ENCODE peak calls at places on chromosome 2, in ten cellular contexts. E, Z, C, M, R, O, J, Q, V and F are unnamed samples.

GRCh38 chr2:18339326-18339725 is 221.1 kb downstream of the RDH14 start:
- DNase-seq in E (no peak), Z (peak; percentile 86), C (no peak), M (no peak), R (no peak), O (no peak), J (no peak), Q (no peak), V (no peak), F (no peak)

GRCh38 chr2:218313356-218313755 is 21.1 kb upstream of the TMBIM1 start:
- DNase-seq in E (no peak), Z (no peak), C (no peak), M (no peak), R (no peak), O (no peak), J (no peak), Q (no peak), V (no peak), F (no peak)

GRCh38 chr2:3268705-3269029 is 109.0 kb downstream of the EIPR1 start:
- DNase-seq in E (no peak), Z (no peak), C (no peak), M (no peak), R (no peak), O (no peak), J (no peak), Q (no peak), V (no peak), F (no peak)

GRCh38 chr2:45943231-45944044 is 292.0 kb downstream of the PRKCE start:
- DNase-seq in E (no peak), Z (no peak), C (no peak), M (no peak), R (no peak), O (no peak), J (no peak), Q (no peak), V (no peak), F (peak; percentile 33)

GRCh38 chr2:239146011-239146641 is 254.7 kb downstream of the HDAC4 start:
- DNase-seq in E (no peak), Z (no peak), C (peak; percentile 53), M (no peak), R (no peak), O (no peak), J (no peak), Q (no peak), V (no peak), F (no peak)

GRCh38 chr2:37377187-37377532 is 32.7 kb downstream of the QPCT start:
- DNase-seq in E (no peak), Z (peak; percentile 66), C (no peak), M (no peak), R (no peak), O (no peak), J (no peak), Q (no peak), V (peak; percentile 19), F (no peak)

GRCh38 chr2:159101755-159102489 is 133.5 kb downstream of the TANC1 start:
- DNase-seq in E (peak; percentile 66), Z (no peak), C (no peak), M (no peak), R (no peak), O (peak; percentile 25), J (no peak), Q (no peak), V (no peak), F (no peak)

GRCh38 chr2:235951980-235952379 is 216.2 kb downstream of the GBX2 start:
- DNase-seq in E (no peak), Z (no peak), C (no peak), M (no peak), R (peak; percentile 20), O (no peak), J (no peak), Q (peak; percentile 28), V (no peak), F (no peak)

GRCh38 chr2:194714541-194714940 is 942.5 kb upstream of the SLC39A10 start:
- DNase-seq in E (no peak), Z (no peak), C (no peak), M (no peak), R (no peak), O (no peak), J (no peak), Q (no peak), V (no peak), F (no peak)

GRCh38 chr2:215271466-215271865 is 40.4 kb upstream of the ATIC start:
- DNase-seq in E (no peak), Z (no peak), C (no peak), M (no peak), R (no peak), O (no peak), J (no peak), Q (no peak), V (no peak), F (no peak)

GRCh38 chr2:16255120-16255519 is 314.8 kb downstream of the MYCN start:
- DNase-seq in E (no peak), Z (no peak), C (no peak), M (no peak), R (no peak), O (no peak), J (no peak), Q (no peak), V (no peak), F (no peak)

GRCh38 chr2:120453635-120453998 is 107.7 kb downstream of the INHBB start:
- DNase-seq in E (peak; percentile 12), Z (peak; percentile 71), C (no peak), M (peak; percentile 6), R (peak; percentile 33), O (no peak), J (no peak), Q (peak; percentile 55), V (no peak), F (no peak)

GRCh38 chr2:216082805-216083204 is 1.1 kb downstream of the TMEM169 start:
- DNase-seq in E (no peak), Z (peak; percentile 9), C (no peak), M (peak; percentile 33), R (no peak), O (no peak), J (no peak), Q (no peak), V (no peak), F (no peak)

GRCh38 chr2:163173591-163173990 is 335.0 kb upstream of the KCNH7 start:
- DNase-seq in E (no peak), Z (no peak), C (no peak), M (no peak), R (no peak), O (no peak), J (no peak), Q (no peak), V (no peak), F (no peak)

GRCh38 chr2:68469935-68470334 is 2.5 kb downstream of the APLF start:
- DNase-seq in E (no peak), Z (no peak), C (no peak), M (no peak), R (no peak), O (no peak), J (no peak), Q (no peak), V (no peak), F (no peak)

GRCh38 chr2:58428553-58429284 is 187.6 kb upstream of the FANCL start:
- DNase-seq in E (no peak), Z (no peak), C (no peak), M (no peak), R (peak; percentile 37), O (no peak), J (no peak), Q (no peak), V (no peak), F (no peak)

GRCh38 chr2:25808006-25808383 is 70.3 kb downstream of the ASXL2 start:
- DNase-seq in E (no peak), Z (peak; percentile 65), C (no peak), M (no peak), R (no peak), O (no peak), J (no peak), Q (no peak), V (no peak), F (no peak)

GRCh38 chr2:164739966-164740365 is 101.7 kb downstream of the COBLL1 start:
- DNase-seq in E (no peak), Z (peak; percentile 64), C (no peak), M (no peak), R (no peak), O (no peak), J (no peak), Q (peak; percentile 38), V (no peak), F (no peak)

GRCh38 chr2:150555957-150556356 is 68.5 kb upstream of the RND3 start:
- DNase-seq in E (no peak), Z (no peak), C (no peak), M (no peak), R (no peak), O (no peak), J (no peak), Q (no peak), V (no peak), F (no peak)
- TF ChIP-seq CTCF in E (no peak), Z (no peak), C (no peak), M (no peak), R (no peak), O (no peak), J (no peak), Q (no peak), V (no peak), F (no peak)

GRCh38 chr2:148819019-148819418 is 56.0 kb upstream of the KIF5C start:
- DNase-seq in E (no peak), Z (no peak), C (no peak), M (no peak), R (no peak), O (no peak), J (no peak), Q (no peak), V (no peak), F (no peak)
- H3K27ac ChIP-seq in E (no peak overlapping the region), Z (no peak overlapping the region), C (no peak overlapping the region), M (no peak overlapping the region), R (no peak overlapping the region), O (no peak overlapping the region), J (no peak overlapping the region), Q (no peak overlapping the region), V (no peak overlapping the region), F (no peak overlapping the region)

GRCh38 chr2:34734662-34735061 is 1135.6 kb upstream of the FAM98A start:
- DNase-seq in E (no peak), Z (no peak), C (no peak), M (no peak), R (no peak), O (no peak), J (no peak), Q (no peak), V (no peak), F (no peak)

GRCh38 chr2:34736482-34736881 is 1137.4 kb upstream of the FAM98A start:
- DNase-seq in E (no peak), Z (no peak), C (no peak), M (no peak), R (no peak), O (no peak), J (no peak), Q (no peak), V (no peak), F (no peak)

GRCh38 chr2:34734042-34734441 is 1134.9 kb upstream of the FAM98A start:
- DNase-seq in E (no peak), Z (no peak), C (no peak), M (no peak), R (no peak), O (no peak), J (no peak), Q (no peak), V (no peak), F (no peak)

GRCh38 chr2:34738691-34739090 is 1139.6 kb upstream of the FAM98A start:
- DNase-seq in E (no peak), Z (no peak), C (no peak), M (no peak), R (no peak), O (no peak), J (no peak), Q (no peak), V (no peak), F (no peak)
- TF ChIP-seq CTCF in E (peak; percentile 15), Z (no peak), C (no peak), M (no peak), R (peak; percentile 14), O (no peak), J (no peak), Q (no peak), V (no peak), F (no peak)

GRCh38 chr2:174595904-174596397 is 1.7 kb downstream of the WIPF1 start:
- DNase-seq in E (no peak), Z (no peak), C (no peak), M (no peak), R (no peak), O (no peak), J (no peak), Q (no peak), V (no peak), F (no peak)
- H3K27ac ChIP-seq in E (peak overlapping the region; percentile 85), Z (no peak overlapping the region), C (peak overlapping the region; percentile 58), M (peak overlapping the region; percentile 32), R (no peak overlapping the region), O (no peak overlapping the region), J (peak overlapping the region; percentile 86), Q (no peak overlapping the region), V (peak overlapping the region; percentile 8), F (peak overlapping the region; percentile 58)